ENCODE peak calls at places on chromosomes 6 and 20, in eight cellular contexts. K is HS-27A; T is ascending aorta; U is lower leg skin; G is activated CD8-positive, alpha-beta memory T cell treated with anti-CD3 and anti-CD28 coated beads for 1 hour; V is T follicular helper cell; C is Caki2; N is non-pigmented ciliary epithelial cell. Y is an unnamed sample.

GRCh38 chr6:127972815-127973214 is 72.0 kb upstream of the THEMIS start:
- DNase-seq in N (no peak), T (no peak), K (no peak), U (no peak), G (no peak), V (no peak), C (no peak), Y (no peak)

GRCh38 chr6:87146363-87146762 is 9.0 kb upstream of the ZNF292 start:
- DNase-seq in N (no peak), U (no peak), G (no peak), K (no peak), T (no peak), C (no peak), V (no peak), Y (no peak)

GRCh38 chr6:9398794-9399373 is 963.5 kb upstream of the SLC35B3 start:
- DNase-seq in C (no peak), V (no peak), T (no peak), G (no peak), N (no peak), U (no peak), K (no peak), Y (no peak)

GRCh38 chr20:4711511-4711910 is 10.2 kb upstream of the PRND start:
- DNase-seq in K (no peak), U (no peak), T (no peak), C (no peak), V (no peak), N (no peak), G (no peak), Y (no peak)

GRCh38 chr6:134636221-134636830 is 313.6 kb downstream of the ALDH8A1 start:
- DNase-seq in N (no peak), T (no peak), C (no peak), U (no peak), V (peak; percentile 29), K (no peak), G (no peak), Y (no peak)

GRCh38 chr6:11585426-11586016 is 48.0 kb downstream of the TMEM170B start:
- DNase-seq in T (no peak), G (no peak), U (no peak), V (no peak), N (no peak), K (no peak), C (peak; percentile 51), Y (no peak)

GRCh38 chr20:45010399-45010828 is 44.1 kb downstream of the STK4 start:
- DNase-seq in V (no peak), N (peak; percentile 75), G (no peak), T (no peak), K (peak; percentile 68), U (no peak), C (no peak), Y (no peak)

GRCh38 chr6:42742116-42742894 is 3.6 kb downstream of the TBCC start:
- DNase-seq in N (no peak), V (no peak), C (peak; percentile 57), U (no peak), K (no peak), T (no peak), G (no peak), Y (no peak)

GRCh38 chr6:140744648-140745320 is 1370.3 kb upstream of the CITED2 start:
- DNase-seq in C (peak; percentile 35), K (peak; percentile 40), N (peak; percentile 35), T (no peak), U (no peak), V (no peak), G (no peak), Y (peak; percentile 39)

GRCh38 chr6:61809004-61809595 is 476.9 kb downstream of the KHDRBS2 start:
- DNase-seq in N (no peak), V (no peak), C (peak; percentile 28), K (no peak), T (no peak), U (no peak), G (no peak), Y (peak; percentile 0)

GRCh38 chr6:134851548-134851947 is 98.4 kb downstream of the ALDH8A1 start:
- DNase-seq in T (no peak), V (no peak), N (no peak), G (no peak), C (no peak), K (no peak), U (no peak), Y (no peak)

GRCh38 chr6:139028658-139029469 is at the start of gene ABRACL:
- DNase-seq in C (peak; percentile 81), K (no peak), G (peak; percentile 53), U (peak; percentile 49), T (peak; percentile 19), V (peak; percentile 64), N (peak; percentile 32), Y (peak; percentile 39)

GRCh38 chr6:2480267-2480966 is 235.0 kb upstream of the GMDS start:
- DNase-seq in G (no peak), T (no peak), K (no peak), C (no peak), V (no peak), U (no peak), N (no peak), Y (no peak)

GRCh38 chr6:31157543-31158139 is at the start of gene CCHCR1:
- DNase-seq in T (no peak), K (no peak), V (no peak), G (no peak), C (no peak), U (no peak), N (no peak), Y (no peak)

GRCh38 chr6:16901777-16902176 is 140.5 kb upstream of the ATXN1 start:
- DNase-seq in T (peak; percentile 13), K (peak; percentile 12), G (no peak), N (no peak), U (peak; percentile 66), V (no peak), C (no peak), Y (no peak)

GRCh38 chr6:142537612-142538478 is 236.0 kb downstream of the ADGRG6 start:
- DNase-seq in G (no peak), V (no peak), N (no peak), U (no peak), K (peak; percentile 59), C (no peak), T (no peak), Y (no peak)

GRCh38 chr6:150272264-150272975 is 96.4 kb upstream of the IYD start:
- DNase-seq in U (peak; percentile 68), V (no peak), K (no peak), C (no peak), N (no peak), T (no peak), G (no peak), Y (no peak)

GRCh38 chr6:167990016-167990945 is 7.2 kb upstream of the KIF25 start:
- DNase-seq in U (peak; percentile 9), K (no peak), G (no peak), T (no peak), C (no peak), N (no peak), V (no peak), Y (no peak)

GRCh38 chr6:157658301-157658700 is 164.7 kb upstream of the SNX9 start:
- DNase-seq in T (no peak), C (no peak), N (no peak), G (no peak), K (no peak), U (no peak), V (no peak), Y (no peak)

GRCh38 chr6:19719691-19720127 is 117.5 kb upstream of the ID4 start:
- DNase-seq in N (no peak), C (no peak), V (no peak), U (no peak), G (no peak), T (no peak), K (no peak), Y (no peak)

GRCh38 chr6:32462609-32463008 is 22.9 kb downstream of the HLA-DRA start:
- DNase-seq in U (no peak), N (no peak), T (no peak), V (no peak), K (no peak), G (no peak), C (peak; percentile 88), Y (no peak)

GRCh38 chr6:161630674-161631073 is 356.8 kb upstream of the AGPAT4 start:
- DNase-seq in N (no peak), C (no peak), G (no peak), V (no peak), U (no peak), K (no peak), T (no peak), Y (no peak)

GRCh38 chr6:148893481-148893880 is 146.7 kb downstream of the UST start:
- DNase-seq in V (no peak), K (no peak), C (no peak), G (no peak), U (no peak), N (no peak), T (no peak), Y (no peak)

GRCh38 chr20:8388146-8388545 is 256.1 kb downstream of the PLCB1 start:
- DNase-seq in U (no peak), T (no peak), N (no peak), C (no peak), G (no peak), K (no peak), V (no peak), Y (no peak)

GRCh38 chr6:132364249-132364648 is 37.0 kb downstream of the MOXD1 start:
- DNase-seq in K (no peak), N (no peak), C (no peak), T (no peak), V (no peak), G (no peak), U (no peak), Y (no peak)

GRCh38 chr20:50009521-50010454 is 27.0 kb downstream of the SNAI1 start:
- DNase-seq in U (no peak), G (no peak), C (no peak), K (no peak), N (no peak), V (no peak), T (no peak), Y (no peak)

GRCh38 chr6:97850458-97851218 is 567.6 kb upstream of the MMS22L start:
- DNase-seq in U (no peak), C (no peak), K (no peak), V (no peak), G (no peak), N (peak; percentile 31), T (no peak), Y (no peak)

GRCh38 chr20:53387983-53388675 is 205.5 kb downstream of the ZNF217 start:
- DNase-seq in C (no peak), K (no peak), T (no peak), G (no peak), N (no peak), V (no peak), U (no peak), Y (no peak)

GRCh38 chr6:36368421-36368820 is 19.0 kb downstream of the ETV7 start:
- DNase-seq in G (no peak), K (no peak), N (no peak), V (no peak), U (no peak), C (no peak), T (no peak), Y (no peak)

GRCh38 chr6:106360989-106361430 is 493 bp downstream of the CRYBG1 start:
- DNase-seq in N (no peak), U (peak; percentile 16), T (no peak), G (peak; percentile 1), V (no peak), K (no peak), C (no peak), Y (no peak)

GRCh38 chr20:24364464-24364863 is 105.0 kb upstream of the SYNDIG1 start:
- DNase-seq in U (no peak), K (no peak), N (no peak), C (no peak), G (no peak), T (no peak), V (no peak), Y (no peak)

GRCh38 chr6:56220078-56220477 is 27.3 kb downstream of the COL21A1 start:
- DNase-seq in C (peak; percentile 3), K (no peak), N (no peak), T (no peak), V (no peak), U (no peak), G (no peak), Y (no peak)

GRCh38 chr20:62064788-62065668 is 653 bp downstream of the TAF4 start:
- DNase-seq in N (no peak), V (no peak), C (no peak), K (no peak), G (no peak), T (no peak), U (no peak), Y (no peak)

GRCh38 chr20:48689388-48689787 is 138.4 kb downstream of the PREX1 start:
- DNase-seq in C (no peak), V (no peak), N (no peak), T (no peak), G (no peak), U (no peak), K (no peak), Y (no peak)